ENCODE peak calls at places on chromosomes 16 and 17, in four cellular contexts. One of them, this sample, is unnamed.
A peak's percentile ranks its signal among the peaks of the same experiment; 100 is the strongest.

GRCh38 chr17:41907633-41908539 is 10.9 kb downstream of the ACLY start:
- DNase-seq in H1: no peak
- DNase-seq in left ventricle myocardium inferior: no peak
- DNase-seq in NB4: no peak
- DNase-seq in this sample: peak; percentile 68

GRCh38 chr17:28276011-28276410 is 43.0 kb upstream of the TMEM97 start:
- DNase-seq in H1: no peak
- DNase-seq in left ventricle myocardium inferior: no peak
- DNase-seq in NB4: no peak
- DNase-seq in this sample: no peak

GRCh38 chr17:29076722-29077121 is 33.8 kb downstream of the PIPOX start:
- DNase-seq in H1: no peak
- DNase-seq in left ventricle myocardium inferior: no peak
- DNase-seq in NB4: no peak
- DNase-seq in this sample: no peak

GRCh38 chr17:41678907-41679739 is 9.6 kb upstream of the EIF1 start:
- DNase-seq in H1: no peak
- DNase-seq in left ventricle myocardium inferior: no peak
- DNase-seq in NB4: peak; percentile 91
- DNase-seq in this sample: peak; percentile 48

GRCh38 chr16:19389246-19389645 is 28.4 kb upstream of the TMC5 start:
- DNase-seq in H1: no peak
- DNase-seq in left ventricle myocardium inferior: peak; percentile 18
- DNase-seq in NB4: peak; percentile 56
- DNase-seq in this sample: peak; percentile 21

GRCh38 chr17:50926523-50926922 is 60.4 kb upstream of the TOB1 start:
- DNase-seq in H1: no peak
- DNase-seq in left ventricle myocardium inferior: no peak
- DNase-seq in NB4: no peak
- DNase-seq in this sample: no peak

GRCh38 chr16:88382491-88383400 is at the start of gene ZNF469:
- DNase-seq in H1: no peak
- DNase-seq in left ventricle myocardium inferior: peak; percentile 14
- DNase-seq in NB4: no peak
- DNase-seq in this sample: peak; percentile 27

GRCh38 chr16:85673529-85674417 is 15.0 kb downstream of the GINS2 start:
- DNase-seq in H1: no peak
- DNase-seq in left ventricle myocardium inferior: peak; percentile 60
- DNase-seq in NB4: no peak
- DNase-seq in this sample: peak; percentile 80

GRCh38 chr17:41494524-41494923 is 4.8 kb upstream of the KRT36 start:
- DNase-seq in H1: no peak
- DNase-seq in left ventricle myocardium inferior: no peak
- DNase-seq in NB4: no peak
- DNase-seq in this sample: peak; percentile 17

GRCh38 chr16:27232061-27232841 is 28.9 kb downstream of the KDM8 start:
- DNase-seq in H1: no peak
- DNase-seq in left ventricle myocardium inferior: no peak
- DNase-seq in NB4: peak; percentile 62
- DNase-seq in this sample: no peak

GRCh38 chr17:329794-330420 is 22.7 kb downstream of the RPH3AL start:
- DNase-seq in H1: no peak
- DNase-seq in left ventricle myocardium inferior: no peak
- DNase-seq in NB4: no peak
- DNase-seq in this sample: no peak

GRCh38 chr17:76617838-76618237 is 25.7 kb downstream of the ST6GALNAC1 start:
- DNase-seq in H1: no peak
- DNase-seq in left ventricle myocardium inferior: no peak
- DNase-seq in NB4: no peak
- DNase-seq in this sample: no peak

GRCh38 chr17:7035591-7036368 is at the start of gene SLC16A13:
- DNase-seq in H1: peak; percentile 92
- DNase-seq in left ventricle myocardium inferior: peak; percentile 94
- DNase-seq in NB4: peak; percentile 94
- DNase-seq in this sample: peak; percentile 92

GRCh38 chr17:27158390-27158789 is 135.5 kb upstream of the WSB1 start:
- DNase-seq in H1: no peak
- DNase-seq in left ventricle myocardium inferior: no peak
- DNase-seq in NB4: no peak
- DNase-seq in this sample: no peak

GRCh38 chr16:17607075-17607509 is 136.3 kb upstream of the XYLT1 start:
- DNase-seq in H1: no peak
- DNase-seq in left ventricle myocardium inferior: no peak
- DNase-seq in NB4: no peak
- DNase-seq in this sample: no peak

GRCh38 chr17:66275651-66276050 is 26.8 kb upstream of the PRKCA start:
- DNase-seq in H1: no peak
- DNase-seq in left ventricle myocardium inferior: no peak
- DNase-seq in NB4: peak; percentile 61
- DNase-seq in this sample: peak; percentile 100

GRCh38 chr16:80804061-80804450 is 342 bp downstream of the CDYL2 start:
- DNase-seq in H1: no peak
- DNase-seq in left ventricle myocardium inferior: peak; percentile 43
- DNase-seq in NB4: peak; percentile 34
- DNase-seq in this sample: peak; percentile 31

GRCh38 chr17:63939884-63940283 is 7.8 kb upstream of the CD79B start:
- DNase-seq in H1: no peak
- DNase-seq in left ventricle myocardium inferior: no peak
- DNase-seq in NB4: no peak
- DNase-seq in this sample: no peak

GRCh38 chr16:5041604-5042133 is 7.9 kb upstream of the NAGPA start:
- DNase-seq in H1: no peak
- DNase-seq in left ventricle myocardium inferior: no peak
- DNase-seq in NB4: no peak
- DNase-seq in this sample: peak; percentile 65

GRCh38 chr16:35798885-35799426 is 2339.5 kb downstream of the TP53TG3F start:
- DNase-seq in H1: no peak
- DNase-seq in left ventricle myocardium inferior: peak; percentile 69
- DNase-seq in NB4: no peak
- DNase-seq in this sample: no peak

GRCh38 chr16:4767872-4768548 is 1.0 kb upstream of the ZNF500 start:
- DNase-seq in H1: no peak
- DNase-seq in left ventricle myocardium inferior: no peak
- DNase-seq in NB4: peak; percentile 45
- DNase-seq in this sample: peak; percentile 45

GRCh38 chr17:79002796-79003593 is 6.6 kb downstream of the CANT1 start:
- DNase-seq in H1: no peak
- DNase-seq in left ventricle myocardium inferior: no peak
- DNase-seq in NB4: no peak
- DNase-seq in this sample: no peak

GRCh38 chr17:15510361-15510760 is 42.9 kb upstream of the CDRT4 start:
- DNase-seq in H1: no peak
- DNase-seq in left ventricle myocardium inferior: no peak
- DNase-seq in NB4: no peak
- DNase-seq in this sample: peak; percentile 74

GRCh38 chr17:48236681-48237134 is 129.1 kb downstream of the SNX11 start:
- DNase-seq in H1: no peak
- DNase-seq in left ventricle myocardium inferior: no peak
- DNase-seq in NB4: no peak
- DNase-seq in this sample: peak; percentile 70

GRCh38 chr16:23016372-23016771 is 132.9 kb downstream of the USP31 start:
- DNase-seq in H1: no peak
- DNase-seq in left ventricle myocardium inferior: no peak
- DNase-seq in NB4: peak; percentile 25
- DNase-seq in this sample: no peak

GRCh38 chr17:47946929-47947397 is 5.6 kb downstream of the PNPO start:
- DNase-seq in H1: peak; percentile 47
- DNase-seq in left ventricle myocardium inferior: peak; percentile 66
- DNase-seq in NB4: peak; percentile 78
- DNase-seq in this sample: peak; percentile 82

GRCh38 chr16:75256871-75257343 is 5.5 kb upstream of the BCAR1 start:
- DNase-seq in H1: no peak
- DNase-seq in left ventricle myocardium inferior: no peak
- DNase-seq in NB4: no peak
- DNase-seq in this sample: peak; percentile 68

GRCh38 chr17:44086364-44087311 is 16.1 kb downstream of the G6PC3 start:
- DNase-seq in H1: no peak
- DNase-seq in left ventricle myocardium inferior: no peak
- DNase-seq in NB4: peak; percentile 94
- DNase-seq in this sample: peak; percentile 96

GRCh38 chr17:5545051-5545987 is 39.0 kb downstream of the NLRP1 start:
- DNase-seq in H1: no peak
- DNase-seq in left ventricle myocardium inferior: no peak
- DNase-seq in NB4: no peak
- DNase-seq in this sample: peak; percentile 35

GRCh38 chr17:33444731-33445130 is 151.6 kb upstream of the ASIC2 start:
- DNase-seq in H1: no peak
- DNase-seq in left ventricle myocardium inferior: no peak
- DNase-seq in NB4: no peak
- DNase-seq in this sample: no peak

GRCh38 chr17:67679721-67680120 is 38.0 kb upstream of the NOL11 start:
- DNase-seq in H1: no peak
- DNase-seq in left ventricle myocardium inferior: no peak
- DNase-seq in NB4: no peak
- DNase-seq in this sample: no peak
- H3K4me3 ChIP-seq in H1: no peak overlapping the region
- H3K4me3 ChIP-seq in left ventricle myocardium inferior: no peak overlapping the region
- H3K4me3 ChIP-seq in NB4: no peak overlapping the region
- H3K4me3 ChIP-seq in this sample: no peak overlapping the region

GRCh38 chr17:75518983-75519540 is 2.7 kb downstream of the TSEN54 start:
- DNase-seq in H1: no peak
- DNase-seq in left ventricle myocardium inferior: no peak
- DNase-seq in NB4: no peak
- DNase-seq in this sample: no peak
- TF ChIP-seq CTCF in H1: peak; percentile 38
- TF ChIP-seq CTCF in left ventricle myocardium inferior: no peak
- TF ChIP-seq CTCF in NB4: no peak
- TF ChIP-seq CTCF in this sample: no peak

GRCh38 chr16:2926660-2927646 is 15.2 kb downstream of the FLYWCH1 start:
- DNase-seq in H1: no peak
- DNase-seq in left ventricle myocardium inferior: peak; percentile 87
- DNase-seq in NB4: peak; percentile 87
- DNase-seq in this sample: peak; percentile 91
- H3K4me3 ChIP-seq in H1: no peak overlapping the region
- H3K4me3 ChIP-seq in left ventricle myocardium inferior: peak overlapping the region; percentile 45
- H3K4me3 ChIP-seq in NB4: no peak overlapping the region
- H3K4me3 ChIP-seq in this sample: peak overlapping the region; percentile 24

GRCh38 chr16:29862383-29862883 is 593 bp downstream of the CDIPT start:
- DNase-seq in H1: no peak
- DNase-seq in left ventricle myocardium inferior: peak; percentile 24
- DNase-seq in NB4: no peak
- DNase-seq in this sample: no peak
- TF ChIP-seq CTCF in H1: no peak
- TF ChIP-seq CTCF in left ventricle myocardium inferior: no peak
- TF ChIP-seq CTCF in NB4: no peak
- TF ChIP-seq CTCF in this sample: peak; percentile 16

DNA sequence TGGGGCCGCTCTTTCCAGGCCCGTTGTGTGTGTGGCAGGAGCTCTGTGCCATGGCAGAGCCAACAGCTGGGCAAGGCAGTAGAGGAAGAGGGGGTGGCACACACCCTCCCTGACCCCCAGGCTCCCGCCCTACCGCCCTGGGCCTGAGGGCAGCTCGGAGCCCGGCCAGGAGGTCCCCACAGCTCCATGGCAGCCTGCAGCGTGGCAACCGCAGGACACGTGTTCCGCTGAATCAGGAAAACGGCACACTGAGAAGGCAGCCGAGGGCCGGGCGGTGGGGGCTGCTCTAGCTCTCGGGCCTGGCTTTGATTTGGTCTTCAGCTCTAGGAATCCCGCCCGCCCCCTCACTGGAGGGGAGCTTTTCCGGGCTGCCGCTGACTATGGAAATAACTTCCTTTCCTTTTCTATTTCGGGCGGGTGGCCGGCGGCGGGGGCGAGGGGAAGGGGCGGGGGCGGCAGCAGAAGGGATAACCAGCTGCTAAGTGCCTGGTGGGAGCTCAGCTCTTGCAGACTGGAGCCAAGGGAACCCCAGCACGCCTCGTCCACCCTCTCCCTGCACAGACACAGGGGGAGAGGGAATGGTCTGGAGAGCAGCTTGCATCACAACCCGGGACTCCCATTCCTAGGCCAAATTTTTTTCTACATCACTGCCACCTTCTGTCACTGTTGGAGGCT is 24.7 kb upstream of the MRPS23 start:
- DNase-seq in H1: peak; percentile 64
- DNase-seq in left ventricle myocardium inferior: peak; percentile 76
- DNase-seq in NB4: peak; percentile 70
- DNase-seq in this sample: peak; percentile 95
- H3K4me3 ChIP-seq in H1: peak overlapping the region; percentile 35
- H3K4me3 ChIP-seq in left ventricle myocardium inferior: peak overlapping the region; percentile 54
- H3K4me3 ChIP-seq in NB4: no peak overlapping the region
- H3K4me3 ChIP-seq in this sample: no peak overlapping the region

DNA sequence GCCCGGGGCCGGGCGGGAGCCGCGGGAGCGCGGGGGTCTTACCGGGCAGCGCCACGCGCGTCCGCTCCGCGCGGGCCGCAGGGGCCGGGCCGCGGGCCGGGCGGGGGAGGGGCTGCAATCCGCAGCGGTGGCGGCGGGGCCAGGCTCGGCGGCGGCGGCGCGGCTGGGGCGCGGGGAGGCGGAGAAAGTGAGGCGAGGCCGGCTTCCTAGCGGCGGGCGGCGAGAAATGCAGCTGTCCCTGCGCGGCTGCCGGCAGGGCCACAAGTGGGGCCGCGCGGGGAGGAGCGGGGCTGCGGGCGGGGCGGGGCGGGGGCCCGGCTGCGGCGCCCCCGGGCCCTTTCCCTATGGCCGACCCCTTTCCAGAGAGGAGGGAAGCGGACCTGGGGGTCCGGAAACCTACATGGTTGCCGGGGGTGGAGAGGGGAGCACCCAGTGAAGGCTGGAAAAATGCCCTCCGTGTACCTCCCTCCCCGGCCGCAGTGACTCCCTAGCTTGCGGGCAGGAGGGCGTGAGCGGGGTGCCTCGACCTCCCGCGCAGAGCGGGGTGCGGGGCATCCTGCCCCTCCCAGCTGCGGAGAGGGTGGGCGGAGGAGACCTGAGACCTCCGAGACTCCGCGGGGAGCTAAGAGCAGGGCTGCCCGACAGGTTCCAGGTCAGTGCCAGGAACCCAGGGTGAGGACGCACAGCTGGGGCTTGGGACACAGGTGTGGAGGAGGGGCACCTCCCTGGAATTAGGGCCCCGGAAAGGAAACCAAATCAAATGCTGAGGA is at the start of gene CUEDC1:
- DNase-seq in H1: no peak
- DNase-seq in left ventricle myocardium inferior: peak; percentile 87
- DNase-seq in NB4: peak; percentile 58
- DNase-seq in this sample: peak; percentile 21
- TF ChIP-seq CTCF in H1: peak; percentile 16
- TF ChIP-seq CTCF in left ventricle myocardium inferior: peak; percentile 67
- TF ChIP-seq CTCF in NB4: no peak
- TF ChIP-seq CTCF in this sample: peak; percentile 4

This sample was measured in fibroblast of mammary gland.